ENCODE peak calls at places on chromosomes 5 and 9, in eight cellular contexts. J is left lobe of liver; P is uterus; L is tibial nerve; S is PC-3; O is NCI-H1092 treated with DMSO at 0.1 percent for 48 hours; D is activated CD4-positive, alpha-beta T cell treated with anti-CD3 and anti-CD28 coated beads, Interleukin-2, amount 10 ng/mL, durations not matched to agents 7 days and 5 days; T is adrenal gland. C is an unnamed sample.

GRCh38 chr5:77292026-77292757 is 81.7 kb downstream of the PDE8B start:
- DNase-seq in O (no peak), S (peak), P (no peak), T (no peak), D (no peak), L (no peak), J (no peak), C (no peak)

GRCh38 chr9:129500166-129500862 is 120.6 kb downstream of the C9orf50 start:
- DNase-seq in T (no peak), D (no peak), J (no peak), L (no peak), S (no peak), O (no peak), P (peak), C (no peak)

GRCh38 chr5:144227363-144227762 is 56.7 kb downstream of the KCTD16 start:
- DNase-seq in J (no peak), O (no peak), D (no peak), L (no peak), T (no peak), P (no peak), S (no peak), C (no peak)

GRCh38 chr5:141914154-141914743 is 9.4 kb upstream of the DELE1 start:
- DNase-seq in T (peak), L (no peak), J (peak), D (no peak), P (peak), S (no peak), O (peak), C (peak)

GRCh38 chr5:136766456-136766855 is 401.1 kb upstream of the TRPC7 start:
- DNase-seq in J (no peak), D (no peak), T (no peak), L (no peak), S (peak), O (no peak), P (no peak), C (no peak)

GRCh38 chr9:88535226-88535931 is 401 bp downstream of the NXNL2 start:
- DNase-seq in T (no peak), P (peak), D (no peak), J (no peak), O (no peak), S (no peak), L (no peak), C (peak)

GRCh38 chr9:100473271-100474081 is 527 bp downstream of the TMEFF1 start:
- DNase-seq in O (peak), P (no peak), J (no peak), S (peak), L (no peak), D (peak), T (peak), C (peak)

GRCh38 chr5:130206686-130207085 is 302.4 kb downstream of the CHSY3 start:
- DNase-seq in T (no peak), L (no peak), O (no peak), J (no peak), S (peak), D (no peak), P (no peak), C (no peak)

GRCh38 chr5:57383093-57383861 is 99.3 kb downstream of the ACTBL2 start:
- DNase-seq in S (peak), T (peak), L (no peak), O (no peak), P (no peak), D (peak), J (no peak), C (no peak)

C was measured in body of pancreas.